ENCODE peak calls at places on chromosomes 7 and 10, in six cellular contexts. M is endothelial cell of umbilical vein, I is pancreas, D is uterus, P is lower lobe of right lung, Y is A549. N is an unnamed sample. For H3K4me1, the result is how much of the 10 kb centered on the place peaks cover.

GRCh38 chr7:32869716-32870115 is 21.8 kb downstream of the KBTBD2 start:
- DNase-seq in M (no peak), I (no peak), D (no peak), P (no peak), Y (no peak), N (no peak)

GRCh38 chr7:151819826-151820225 is 57.1 kb downstream of the PRKAG2 start:
- DNase-seq in M (no peak), I (peak), D (no peak), P (no peak), Y (no peak), N (no peak)

GRCh38 chr10:122276611-122277205 is 5.6 kb downstream of the BTBD16 start:
- DNase-seq in M (no peak), I (no peak), D (no peak), P (no peak), Y (peak), N (no peak)

GRCh38 chr10:122387572-122387971 is 13.1 kb downstream of the PLEKHA1 start:
- DNase-seq in M (no peak), I (no peak), D (no peak), P (no peak), Y (no peak), N (no peak)

GRCh38 chr7:150719960-150720891 is 3.8 kb downstream of the GIMAP1 start:
- DNase-seq in M (no peak), I (peak), D (no peak), P (no peak), Y (no peak), N (no peak)

GRCh38 chr10:73717564-73717963 is 19.7 kb upstream of the AGAP5 start:
- DNase-seq in M (no peak), I (no peak), D (no peak), P (no peak), Y (no peak), N (no peak)

GRCh38 chr10:29279779-29280535 is 8.9 kb upstream of the LYZL1 start:
- DNase-seq in M (no peak), I (no peak), D (no peak), P (no peak), Y (no peak), N (no peak)

GRCh38 chr7:80359476-80359875 is 152.4 kb downstream of the GNAT3 start:
- DNase-seq in M (no peak), I (no peak), D (no peak), P (no peak), Y (no peak), N (no peak)

GRCh38 chr10:29849434-29849833 is 210.0 kb downstream of the JCAD start:
- DNase-seq in M (peak), I (no peak), D (no peak), P (no peak), Y (no peak), N (no peak)

GRCh38 chr10:29048506-29048905 is 240.4 kb upstream of the LYZL1 start:
- DNase-seq in M (no peak), I (no peak), D (no peak), P (no peak), Y (no peak), N (no peak)

GRCh38 chr7:32518534-32519140 is 23.3 kb downstream of the AVL9 start:
- DNase-seq in M (no peak), I (no peak), D (no peak), P (no peak), Y (no peak), N (no peak)

GRCh38 chr10:79323602-79324001 is 23.7 kb upstream of the PPIF start:
- DNase-seq in M (no peak), I (no peak), D (no peak), P (no peak), Y (no peak), N (no peak)

GRCh38 chr7:47394751-47395252 is 187.1 kb downstream of the TNS3 start:
- DNase-seq in M (no peak), I (no peak), D (peak), P (no peak), Y (no peak), N (no peak)

GRCh38 chr7:130840599-130840998 is 106.6 kb upstream of the KLF14 start:
- DNase-seq in M (no peak), I (no peak), D (no peak), P (no peak), Y (no peak), N (no peak)

GRCh38 chr10:18786458-18786857 is 127.2 kb downstream of the ARL5B start:
- DNase-seq in M (no peak), I (no peak), D (no peak), P (no peak), Y (no peak), N (no peak)

GRCh38 chr7:7103343-7104313 is 78.7 kb upstream of the C1GALT1 start:
- DNase-seq in M (peak), I (peak), D (no peak), P (no peak), Y (peak), N (no peak)

GRCh38 chr7:50336909-50337703 is 32.6 kb downstream of the IKZF1 start:
- DNase-seq in M (no peak), I (no peak), D (no peak), P (no peak), Y (no peak), N (no peak)

GRCh38 chr10:586151-586550 is 103.3 kb downstream of the DIP2C start:
- DNase-seq in M (no peak), I (no peak), D (no peak), P (no peak), Y (no peak), N (no peak)

GRCh38 chr10:110324201-110324804 is 19.6 kb upstream of the SMNDC1 start:
- DNase-seq in M (no peak), I (no peak), D (no peak), P (no peak), Y (no peak), N (no peak)

GRCh38 chr7:41971640-41972187 is 265.3 kb downstream of the GLI3 start:
- DNase-seq in M (no peak), I (no peak), D (no peak), P (no peak), Y (no peak), N (no peak)

GRCh38 chr10:58886390-58886789 is 290.1 kb upstream of the PHYHIPL start:
- DNase-seq in M (no peak), I (no peak), D (no peak), P (no peak), Y (no peak), N (no peak)

GRCh38 chr10:111186385-111186784 is 109.6 kb downstream of the ADRA2A start:
- DNase-seq in M (no peak), I (no peak), D (no peak), P (no peak), Y (no peak), N (no peak)

GRCh38 chr7:119640861-119641260 is 632.1 kb upstream of the KCND2 start:
- DNase-seq in M (no peak), I (no peak), D (no peak), P (no peak), Y (no peak), N (no peak)

GRCh38 chr7:114842551-114843065 is 79.3 kb upstream of the MDFIC start:
- DNase-seq in M (no peak), I (no peak), D (no peak), P (no peak), Y (no peak), N (no peak)

GRCh38 chr10:16952610-16953009 is 135.4 kb upstream of the RSU1 start:
- DNase-seq in M (no peak), I (no peak), D (no peak), P (no peak), Y (no peak), N (no peak)

GRCh38 chr7:18667466-18667865 is 171.9 kb downstream of the HDAC9 start:
- DNase-seq in M (peak), I (no peak), D (no peak), P (no peak), Y (no peak), N (no peak)

GRCh38 chr10:132878091-132878729 is 64.2 kb downstream of the CFAP46 start:
- DNase-seq in M (no peak), I (no peak), D (no peak), P (no peak), Y (no peak), N (no peak)

GRCh38 chr7:1534330-1535099 is 4.0 kb downstream of the MAFK start:
- DNase-seq in M (no peak), I (peak), D (peak), P (no peak), Y (no peak), N (no peak)

GRCh38 chr7:123941391-123942180 is 16.5 kb downstream of the SPAM1 start:
- DNase-seq in M (no peak), I (no peak), D (no peak), P (no peak), Y (no peak), N (no peak)

GRCh38 chr10:110680473-110681020 is 36.4 kb downstream of the RBM20 start:
- DNase-seq in M (no peak), I (no peak), D (no peak), P (no peak), Y (no peak), N (no peak)

GRCh38 chr7:155298288-155298833 is 683 bp downstream of the INSIG1 start:
- DNase-seq in M (peak), I (no peak), D (no peak), P (no peak), Y (no peak), N (peak)

GRCh38 chr7:71484381-71484780 is 352.4 kb downstream of the GALNT17 start:
- DNase-seq in M (no peak), I (no peak), D (no peak), P (no peak), Y (no peak), N (no peak)

GRCh38 chr10:91668935-91669334 is 36.1 kb upstream of the PPP1R3C start:
- DNase-seq in M (no peak), I (no peak), D (no peak), P (no peak), Y (no peak), N (no peak)

GRCh38 chr7:101365956-101366355 is 3.3 kb downstream of the COL26A1 start:
- DNase-seq in M (no peak), I (peak), D (no peak), P (no peak), Y (no peak), N (no peak)

GRCh38 chr7:121882731-121883130 is 9.8 kb downstream of the PTPRZ1 start:
- DNase-seq in M (no peak), I (no peak), D (no peak), P (no peak), Y (no peak), N (no peak)
- H3K4me1 ChIP-seq in M (under half), I (under half), D (under half), P (under half), Y (under half), N (under half)

GRCh38 chr10:106680061-106680460 is 484.4 kb downstream of the SORCS1 start:
- DNase-seq in M (no peak), I (no peak), D (no peak), P (no peak), Y (no peak), N (no peak)

GRCh38 chr10:106679314-106679713 is 485.2 kb downstream of the SORCS1 start:
- DNase-seq in M (no peak), I (no peak), D (no peak), P (no peak), Y (no peak), N (no peak)

GRCh38 chr10:106682175-106682574 is 482.3 kb downstream of the SORCS1 start:
- DNase-seq in M (no peak), I (no peak), D (no peak), P (no peak), Y (no peak), N (no peak)
- TF ChIP-seq CTCF in M (no peak), I (no peak), D (no peak), P (no peak), Y (no peak), N (no peak)

GRCh38 chr7:105768117-105768516 is 108.3 kb downstream of the ATXN7L1 start:
- DNase-seq in M (no peak), I (no peak), D (no peak), P (no peak), Y (no peak), N (no peak)

GRCh38 chr7:105768898-105769507 is 107.4 kb downstream of the ATXN7L1 start:
- DNase-seq in M (no peak), I (no peak), D (no peak), P (no peak), Y (no peak), N (no peak)

GRCh38 chr7:105766421-105767191 is 109.8 kb downstream of the ATXN7L1 start:
- DNase-seq in M (no peak), I (no peak), D (no peak), P (no peak), Y (no peak), N (no peak)

GRCh38 chr7:105773030-105773460 is 103.4 kb downstream of the ATXN7L1 start:
- DNase-seq in M (no peak), I (no peak), D (no peak), P (no peak), Y (no peak), N (no peak)

GRCh38 chr7:105769951-105770628 is 106.3 kb downstream of the ATXN7L1 start:
- DNase-seq in M (peak), I (no peak), D (no peak), P (no peak), Y (peak), N (no peak)
- H3K4me1 ChIP-seq in M (under half), I (under half), D (under half), P (under half), Y (under half), N (under half)

GRCh38 chr7:97064972-97065587 is 40.4 kb upstream of the DLX5 start:
- DNase-seq in M (peak), I (no peak), D (no peak), P (no peak), Y (peak), N (no peak)
- TF ChIP-seq CTCF in M (peak), I (peak), D (peak), P (peak), Y (peak), N (peak)

DNA sequence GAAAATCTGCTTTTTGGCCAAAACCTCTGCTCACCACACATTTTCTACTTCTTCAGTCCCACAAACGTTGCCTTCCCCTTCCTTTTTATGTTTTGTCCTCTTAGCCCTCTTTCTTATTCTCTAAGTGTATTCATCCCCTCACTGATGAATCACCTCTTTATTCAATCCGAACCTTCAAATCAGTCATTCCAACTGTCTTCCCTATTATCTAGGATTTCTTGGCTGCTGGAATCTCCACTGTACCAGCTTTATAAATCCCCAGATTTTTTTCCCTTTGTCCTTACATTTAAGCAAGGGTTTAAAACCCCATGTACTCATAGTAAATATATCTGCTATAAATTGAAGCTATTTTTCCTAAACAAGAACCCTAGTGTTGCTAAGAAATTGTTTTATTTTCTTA is 176.9 kb downstream of the SEMA3A start:
- DNase-seq in M (no peak), I (no peak), D (no peak), P (no peak), Y (no peak), N (no peak)
- H3K4me1 ChIP-seq in M (under half), I (under half), D (under half), P (under half), Y (under half), N (under half)

GRCh38 chr10:10818082-10818481 is 199.6 kb upstream of the CELF2 start:
- DNase-seq in M (no peak), I (no peak), D (no peak), P (no peak), Y (no peak), N (no peak)

GRCh38 chr10:10819206-10819856 is 198.3 kb upstream of the CELF2 start:
- DNase-seq in M (no peak), I (no peak), D (no peak), P (no peak), Y (no peak), N (no peak)

GRCh38 chr10:10826125-10826524 is 191.5 kb upstream of the CELF2 start:
- DNase-seq in M (peak), I (no peak), D (no peak), P (no peak), Y (no peak), N (no peak)

GRCh38 chr10:10824611-10825148 is 193.0 kb upstream of the CELF2 start:
- DNase-seq in M (peak), I (no peak), D (peak), P (no peak), Y (no peak), N (no peak)

GRCh38 chr10:10821926-10822325 is 195.7 kb upstream of the CELF2 start:
- DNase-seq in M (no peak), I (no peak), D (no peak), P (peak), Y (no peak), N (no peak)
- TF ChIP-seq CTCF in M (no peak), I (no peak), D (no peak), P (no peak), Y (no peak), N (no peak)

GRCh38 chr10:124315599-124316270 is 103.0 kb downstream of the OAT start:
- DNase-seq in M (no peak), I (no peak), D (no peak), P (no peak), Y (no peak), N (no peak)

GRCh38 chr10:124318076-124318475 is 100.6 kb downstream of the OAT start:
- DNase-seq in M (no peak), I (no peak), D (no peak), P (no peak), Y (no peak), N (no peak)

GRCh38 chr10:124318811-124319210 is 99.9 kb downstream of the OAT start:
- DNase-seq in M (no peak), I (no peak), D (no peak), P (no peak), Y (no peak), N (no peak)

GRCh38 chr10:124313374-124313773 is 105.3 kb downstream of the OAT start:
- DNase-seq in M (no peak), I (no peak), D (no peak), P (no peak), Y (no peak), N (no peak)

GRCh38 chr10:124316316-124316715 is 102.4 kb downstream of the OAT start:
- DNase-seq in M (no peak), I (no peak), D (no peak), P (no peak), Y (no peak), N (no peak)
- H3K4me1 ChIP-seq in M (under half), I (under half), D (under half), P (under half), Y (under half), N (under half)

DNA sequence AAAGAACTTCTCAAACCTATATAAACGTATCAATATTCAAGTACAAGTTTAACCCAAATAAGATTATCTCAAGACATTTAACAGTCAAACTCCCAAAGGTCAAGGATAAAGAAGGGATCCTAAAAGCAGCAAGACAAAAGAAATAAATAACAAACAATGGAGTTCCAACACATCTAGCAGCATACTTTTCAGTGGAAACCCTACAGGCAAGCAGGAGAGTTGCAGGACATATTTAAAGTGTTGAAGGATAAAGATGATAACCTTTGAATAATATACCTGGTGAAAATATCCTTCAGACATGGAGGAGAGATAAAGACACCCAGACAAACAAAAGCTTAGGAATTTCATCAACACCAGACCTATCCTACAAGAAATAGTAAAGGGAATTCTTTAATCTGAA is 82.8 kb downstream of the TES start:
- DNase-seq in M (no peak), I (no peak), D (no peak), P (no peak), Y (no peak), N (no peak)
- TF ChIP-seq CTCF in M (no peak), I (no peak), D (no peak), P (no peak), Y (no peak), N (no peak)

DNA sequence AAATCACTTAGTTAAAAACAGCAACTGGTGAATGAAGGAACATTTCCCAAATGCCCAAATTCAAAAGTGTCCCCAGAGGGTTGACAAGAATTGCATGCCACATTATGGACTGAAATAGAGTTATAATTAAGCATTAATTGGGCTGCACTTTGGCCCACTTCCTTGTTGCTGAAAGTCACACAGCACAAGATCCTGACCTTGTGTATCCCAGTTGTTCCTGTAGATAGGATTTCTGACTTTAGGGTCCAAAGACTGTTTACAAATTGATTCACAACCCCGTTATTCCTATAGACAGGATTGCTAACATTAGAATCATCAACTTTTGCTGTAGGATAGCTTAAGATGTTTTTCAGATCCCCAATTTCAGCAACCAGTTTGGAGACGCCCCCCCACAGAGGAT is 31.5 kb upstream of the NPFFR1 start:
- DNase-seq in M (no peak), I (no peak), D (no peak), P (no peak), Y (no peak), N (no peak)
- H3K4me1 ChIP-seq in M (under half), I (under half), D (under half), P (under half), Y (under half), N (under half)

GRCh38 chr10:77604063-77604462 is 33.5 kb downstream of the KCNMA1 start:
- DNase-seq in M (no peak), I (no peak), D (no peak), P (no peak), Y (no peak), N (no peak)

GRCh38 chr10:77604941-77605351 is 32.7 kb downstream of the KCNMA1 start:
- DNase-seq in M (no peak), I (no peak), D (no peak), P (no peak), Y (no peak), N (no peak)

GRCh38 chr10:77605466-77605865 is 32.1 kb downstream of the KCNMA1 start:
- DNase-seq in M (no peak), I (no peak), D (no peak), P (no peak), Y (no peak), N (no peak)

GRCh38 chr10:77608281-77608680 is 29.3 kb downstream of the KCNMA1 start:
- DNase-seq in M (no peak), I (no peak), D (peak), P (no peak), Y (no peak), N (no peak)

DNA sequence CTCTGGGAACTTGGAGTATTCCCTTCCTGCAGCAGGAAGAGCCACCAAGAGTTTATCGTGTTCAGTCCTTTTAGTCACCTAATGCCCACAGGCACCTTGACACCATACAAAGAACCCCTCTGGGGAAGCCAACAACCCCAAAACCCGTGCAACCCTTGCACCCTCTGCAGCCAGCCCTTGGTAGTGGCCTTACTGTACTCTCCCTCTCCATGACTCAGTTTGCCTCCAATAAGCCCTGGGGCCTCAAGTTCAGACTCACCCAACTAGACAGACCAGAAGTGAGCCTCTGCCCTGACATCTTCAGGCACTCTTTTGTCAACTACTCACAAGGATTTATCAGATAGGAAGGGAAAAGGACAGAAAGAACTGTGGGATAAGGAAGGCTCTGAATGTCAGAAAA is 30.9 kb downstream of the KCNMA1 start:
- DNase-seq in M (no peak), I (no peak), D (no peak), P (no peak), Y (no peak), N (no peak)
- TF ChIP-seq CTCF in M (no peak), I (no peak), D (no peak), P (no peak), Y (no peak), N (no peak)